ENCODE peak calls at places on chromosomes 3 and 15, in nine cellular contexts. One of them, this sample, is unnamed. For H3K36me3, the result is how much of the 10 kb centered on the place peaks cover.

GRCh38 chr3:186022931-186023330 is 85.1 kb upstream of the TRA2B start:
- DNase-seq in body of pancreas: no peak
- DNase-seq in pancreas: no peak
- DNase-seq in transverse colon: no peak
- DNase-seq in upper lobe of right lung: no peak
- DNase-seq in tibial artery: no peak
- DNase-seq in WERI-Rb-1: no peak
- DNase-seq in hepatocyte: no peak
- DNase-seq in endodermal cell: no peak
- DNase-seq in this sample: no peak

GRCh38 chr15:36738817-36739216 is 159.4 kb downstream of the CDIN1 start:
- DNase-seq in body of pancreas: no peak
- DNase-seq in tibial artery: no peak
- DNase-seq in upper lobe of right lung: no peak
- DNase-seq in hepatocyte: no peak
- DNase-seq in WERI-Rb-1: no peak
- DNase-seq in transverse colon: no peak
- DNase-seq in pancreas: no peak
- DNase-seq in endodermal cell: no peak
- DNase-seq in this sample: no peak

GRCh38 chr3:119628390-119628789 is 30.7 kb downstream of the PLA1A start:
- DNase-seq in body of pancreas: no peak
- DNase-seq in upper lobe of right lung: no peak
- DNase-seq in pancreas: no peak
- DNase-seq in tibial artery: no peak
- DNase-seq in hepatocyte: no peak
- DNase-seq in transverse colon: no peak
- DNase-seq in endodermal cell: no peak
- DNase-seq in WERI-Rb-1: no peak
- DNase-seq in this sample: no peak

GRCh38 chr15:100033140-100033857 is 300.1 kb upstream of the LYSMD4 start:
- DNase-seq in body of pancreas: peak
- DNase-seq in WERI-Rb-1: no peak
- DNase-seq in hepatocyte: no peak
- DNase-seq in upper lobe of right lung: no peak
- DNase-seq in pancreas: peak
- DNase-seq in endodermal cell: no peak
- DNase-seq in tibial artery: peak
- DNase-seq in transverse colon: no peak
- DNase-seq in this sample: no peak

GRCh38 chr3:71784914-71785593 is at the start of gene PROK2:
- DNase-seq in tibial artery: no peak
- DNase-seq in transverse colon: no peak
- DNase-seq in WERI-Rb-1: peak
- DNase-seq in body of pancreas: no peak
- DNase-seq in endodermal cell: peak
- DNase-seq in upper lobe of right lung: peak
- DNase-seq in hepatocyte: peak
- DNase-seq in pancreas: no peak
- DNase-seq in this sample: no peak

GRCh38 chr15:40539030-40539429 is 25.8 kb downstream of the CCDC32 start:
- DNase-seq in WERI-Rb-1: no peak
- DNase-seq in tibial artery: no peak
- DNase-seq in endodermal cell: no peak
- DNase-seq in pancreas: no peak
- DNase-seq in transverse colon: no peak
- DNase-seq in body of pancreas: no peak
- DNase-seq in hepatocyte: no peak
- DNase-seq in upper lobe of right lung: no peak
- DNase-seq in this sample: no peak

GRCh38 chr15:52252781-52253180 is 42.8 kb downstream of the MYO5C start:
- DNase-seq in upper lobe of right lung: no peak
- DNase-seq in WERI-Rb-1: no peak
- DNase-seq in body of pancreas: peak
- DNase-seq in transverse colon: no peak
- DNase-seq in tibial artery: no peak
- DNase-seq in pancreas: no peak
- DNase-seq in hepatocyte: peak
- DNase-seq in endodermal cell: no peak
- DNase-seq in this sample: no peak

GRCh38 chr15:79815468-79815867 is 81.3 kb downstream of the MTHFS start:
- DNase-seq in transverse colon: no peak
- DNase-seq in WERI-Rb-1: peak
- DNase-seq in upper lobe of right lung: no peak
- DNase-seq in body of pancreas: no peak
- DNase-seq in pancreas: no peak
- DNase-seq in endodermal cell: no peak
- DNase-seq in hepatocyte: no peak
- DNase-seq in tibial artery: no peak
- DNase-seq in this sample: no peak

GRCh38 chr3:184176377-184177330 is 2.0 kb downstream of the AP2M1 start:
- DNase-seq in pancreas: no peak
- DNase-seq in body of pancreas: peak
- DNase-seq in WERI-Rb-1: peak
- DNase-seq in transverse colon: peak
- DNase-seq in upper lobe of right lung: peak
- DNase-seq in tibial artery: peak
- DNase-seq in hepatocyte: peak
- DNase-seq in endodermal cell: peak
- DNase-seq in this sample: no peak
- H3K36me3 ChIP-seq in pancreas: under half
- H3K36me3 ChIP-seq in body of pancreas: under half
- H3K36me3 ChIP-seq in WERI-Rb-1: half or more
- H3K36me3 ChIP-seq in transverse colon: under half
- H3K36me3 ChIP-seq in upper lobe of right lung: half or more
- H3K36me3 ChIP-seq in tibial artery: under half
- H3K36me3 ChIP-seq in hepatocyte: under half
- H3K36me3 ChIP-seq in endodermal cell: half or more
- H3K36me3 ChIP-seq in this sample: under half

GRCh38 chr15:57867970-57868791 is 161.7 kb downstream of the POLR2M start:
- DNase-seq in tibial artery: no peak
- DNase-seq in hepatocyte: no peak
- DNase-seq in WERI-Rb-1: no peak
- DNase-seq in body of pancreas: no peak
- DNase-seq in transverse colon: no peak
- DNase-seq in upper lobe of right lung: no peak
- DNase-seq in pancreas: no peak
- DNase-seq in endodermal cell: no peak
- DNase-seq in this sample: no peak

GRCh38 chr15:57862761-57863160 is 156.2 kb downstream of the POLR2M start:
- DNase-seq in pancreas: no peak
- DNase-seq in body of pancreas: no peak
- DNase-seq in upper lobe of right lung: no peak
- DNase-seq in transverse colon: no peak
- DNase-seq in tibial artery: no peak
- DNase-seq in hepatocyte: no peak
- DNase-seq in endodermal cell: no peak
- DNase-seq in WERI-Rb-1: no peak
- DNase-seq in this sample: no peak

GRCh38 chr15:57861805-57862586 is 155.5 kb downstream of the POLR2M start:
- DNase-seq in tibial artery: no peak
- DNase-seq in WERI-Rb-1: no peak
- DNase-seq in hepatocyte: peak
- DNase-seq in pancreas: no peak
- DNase-seq in upper lobe of right lung: no peak
- DNase-seq in transverse colon: no peak
- DNase-seq in body of pancreas: peak
- DNase-seq in endodermal cell: no peak
- DNase-seq in this sample: no peak

GRCh38 chr15:57865294-57865693 is 158.8 kb downstream of the POLR2M start:
- DNase-seq in hepatocyte: peak
- DNase-seq in endodermal cell: peak
- DNase-seq in WERI-Rb-1: peak
- DNase-seq in upper lobe of right lung: no peak
- DNase-seq in pancreas: no peak
- DNase-seq in tibial artery: no peak
- DNase-seq in body of pancreas: no peak
- DNase-seq in transverse colon: no peak
- DNase-seq in this sample: no peak

DNA sequence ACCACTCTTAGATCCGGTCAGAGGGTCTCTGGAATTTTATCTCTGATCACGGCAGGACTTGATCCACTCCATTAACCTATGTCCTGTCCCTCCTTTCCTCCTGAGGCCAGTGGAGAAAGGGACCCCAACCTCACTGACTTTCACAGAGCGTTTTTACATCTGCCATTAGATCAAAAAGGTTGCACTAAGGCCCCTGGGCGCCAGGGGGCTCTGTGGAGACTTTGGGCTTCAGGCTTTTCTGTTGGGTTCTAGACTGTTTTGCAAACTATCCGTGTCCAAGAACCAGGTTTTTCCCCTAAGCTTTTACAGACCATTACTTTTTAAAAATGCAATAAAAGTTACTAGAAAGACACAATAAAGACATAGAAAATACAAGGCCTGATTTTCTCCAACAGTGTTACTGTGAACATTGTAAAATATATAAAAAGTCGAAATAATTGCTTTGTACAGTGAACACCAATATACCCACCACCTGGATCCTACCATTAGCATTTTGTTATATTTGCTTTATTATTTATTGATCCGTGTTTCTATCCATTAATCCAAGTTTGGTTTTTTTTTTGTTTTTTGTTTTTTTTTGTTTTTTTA is 159.7 kb downstream of the POLR2M start:
- DNase-seq in tibial artery: no peak
- DNase-seq in hepatocyte: peak
- DNase-seq in upper lobe of right lung: peak
- DNase-seq in transverse colon: peak
- DNase-seq in endodermal cell: peak
- DNase-seq in body of pancreas: peak
- DNase-seq in pancreas: peak
- DNase-seq in WERI-Rb-1: peak
- DNase-seq in this sample: peak
- TF ChIP-seq CTCF in tibial artery: peak
- TF ChIP-seq CTCF in hepatocyte: peak
- TF ChIP-seq CTCF in upper lobe of right lung: peak
- TF ChIP-seq CTCF in transverse colon: peak
- TF ChIP-seq CTCF in endodermal cell: peak
- TF ChIP-seq CTCF in body of pancreas: peak
- TF ChIP-seq CTCF in pancreas: peak
- TF ChIP-seq CTCF in WERI-Rb-1: peak
- TF ChIP-seq CTCF in this sample: peak

GRCh38 chr15:45114076-45114750 is at the start of the genes DUOX2 and DUOXA2:
- DNase-seq in upper lobe of right lung: peak
- DNase-seq in transverse colon: no peak
- DNase-seq in tibial artery: no peak
- DNase-seq in hepatocyte: peak
- DNase-seq in body of pancreas: no peak
- DNase-seq in endodermal cell: peak
- DNase-seq in WERI-Rb-1: peak
- DNase-seq in pancreas: no peak
- DNase-seq in this sample: no peak

GRCh38 chr15:45113380-45113990 is 487 bp downstream of the DUOX2 start:
- DNase-seq in endodermal cell: no peak
- DNase-seq in pancreas: no peak
- DNase-seq in WERI-Rb-1: no peak
- DNase-seq in hepatocyte: no peak
- DNase-seq in body of pancreas: no peak
- DNase-seq in tibial artery: no peak
- DNase-seq in transverse colon: no peak
- DNase-seq in upper lobe of right lung: peak
- DNase-seq in this sample: no peak

GRCh38 chr15:45111390-45112142 is 2.4 kb downstream of the DUOX2 start:
- DNase-seq in tibial artery: no peak
- DNase-seq in transverse colon: no peak
- DNase-seq in endodermal cell: peak
- DNase-seq in hepatocyte: no peak
- DNase-seq in WERI-Rb-1: no peak
- DNase-seq in body of pancreas: no peak
- DNase-seq in pancreas: no peak
- DNase-seq in upper lobe of right lung: peak
- DNase-seq in this sample: no peak

GRCh38 chr15:45112143-45112591 is 1.8 kb downstream of the DUOX2 start:
- DNase-seq in upper lobe of right lung: no peak
- DNase-seq in body of pancreas: no peak
- DNase-seq in hepatocyte: no peak
- DNase-seq in tibial artery: no peak
- DNase-seq in transverse colon: no peak
- DNase-seq in endodermal cell: no peak
- DNase-seq in WERI-Rb-1: no peak
- DNase-seq in pancreas: no peak
- DNase-seq in this sample: no peak

DNA sequence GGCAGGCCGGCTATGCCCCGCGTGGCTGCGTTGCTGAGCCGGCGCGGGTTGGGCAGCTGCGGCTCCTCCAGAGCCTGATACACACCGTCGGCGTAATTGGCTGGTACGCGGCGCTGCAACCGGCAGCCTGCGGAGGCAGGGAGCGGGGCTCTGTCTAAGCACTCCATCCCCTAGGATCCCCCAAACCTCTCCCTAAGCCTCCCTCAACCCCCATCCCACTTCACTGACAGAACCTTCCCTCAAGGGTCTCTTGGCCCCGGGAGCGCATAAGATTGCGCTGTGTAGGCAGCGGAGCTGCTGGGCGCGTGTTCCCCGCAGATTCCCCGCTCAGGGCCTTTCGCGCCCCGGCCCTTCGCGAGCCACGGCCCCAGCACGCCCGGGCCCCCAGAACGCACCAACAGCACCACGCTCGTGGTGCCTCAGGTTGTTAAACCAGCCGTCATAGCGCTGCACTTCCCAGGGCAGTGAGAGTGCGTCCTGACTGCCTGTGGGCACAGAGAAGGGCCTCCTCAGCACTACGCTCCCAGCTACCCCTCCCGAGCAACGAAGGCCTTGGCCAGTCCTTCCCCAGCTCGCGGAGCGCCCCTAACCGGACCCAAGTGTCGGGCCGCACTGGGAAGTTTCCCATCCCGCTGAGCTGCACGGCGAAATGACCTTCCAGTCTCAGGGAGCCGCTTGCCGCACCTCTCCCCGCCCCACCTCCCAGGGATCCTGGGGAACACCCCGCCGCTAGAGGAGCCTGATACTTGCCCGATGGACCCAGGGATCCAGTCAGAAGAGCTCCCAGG is 1.2 kb downstream of the DUOX2 start:
- DNase-seq in transverse colon: no peak
- DNase-seq in upper lobe of right lung: peak
- DNase-seq in pancreas: no peak
- DNase-seq in WERI-Rb-1: peak
- DNase-seq in endodermal cell: peak
- DNase-seq in body of pancreas: no peak
- DNase-seq in hepatocyte: peak
- DNase-seq in tibial artery: no peak
- DNase-seq in this sample: no peak
- H3K4me3 ChIP-seq in transverse colon: no peak
- H3K4me3 ChIP-seq in upper lobe of right lung: no peak
- H3K4me3 ChIP-seq in pancreas: no peak
- H3K4me3 ChIP-seq in WERI-Rb-1: peak
- H3K4me3 ChIP-seq in endodermal cell: peak
- H3K4me3 ChIP-seq in body of pancreas: no peak
- H3K4me3 ChIP-seq in hepatocyte: no peak
- H3K4me3 ChIP-seq in tibial artery: no peak
- H3K4me3 ChIP-seq in this sample: no peak

GRCh38 chr3:49016414-49017228 is 1.8 kb downstream of the DALRD3 start:
- DNase-seq in pancreas: no peak
- DNase-seq in hepatocyte: no peak
- DNase-seq in body of pancreas: no peak
- DNase-seq in endodermal cell: peak
- DNase-seq in tibial artery: no peak
- DNase-seq in transverse colon: no peak
- DNase-seq in WERI-Rb-1: no peak
- DNase-seq in upper lobe of right lung: no peak
- DNase-seq in this sample: no peak

GRCh38 chr3:49017646-49017977 is 768 bp downstream of the DALRD3 start:
- DNase-seq in upper lobe of right lung: no peak
- DNase-seq in transverse colon: peak
- DNase-seq in hepatocyte: no peak
- DNase-seq in tibial artery: no peak
- DNase-seq in WERI-Rb-1: no peak
- DNase-seq in endodermal cell: no peak
- DNase-seq in body of pancreas: peak
- DNase-seq in pancreas: no peak
- DNase-seq in this sample: peak

GRCh38 chr3:49017978-49018706 is at the start of gene DALRD3:
- DNase-seq in body of pancreas: peak
- DNase-seq in endodermal cell: peak
- DNase-seq in tibial artery: peak
- DNase-seq in pancreas: peak
- DNase-seq in hepatocyte: peak
- DNase-seq in WERI-Rb-1: peak
- DNase-seq in upper lobe of right lung: peak
- DNase-seq in transverse colon: peak
- DNase-seq in this sample: peak

GRCh38 chr3:49018707-49019006 is 277 bp upstream of the DALRD3 start:
- DNase-seq in pancreas: no peak
- DNase-seq in WERI-Rb-1: no peak
- DNase-seq in tibial artery: no peak
- DNase-seq in transverse colon: no peak
- DNase-seq in endodermal cell: no peak
- DNase-seq in hepatocyte: no peak
- DNase-seq in upper lobe of right lung: no peak
- DNase-seq in body of pancreas: no peak
- DNase-seq in this sample: no peak

DNA sequence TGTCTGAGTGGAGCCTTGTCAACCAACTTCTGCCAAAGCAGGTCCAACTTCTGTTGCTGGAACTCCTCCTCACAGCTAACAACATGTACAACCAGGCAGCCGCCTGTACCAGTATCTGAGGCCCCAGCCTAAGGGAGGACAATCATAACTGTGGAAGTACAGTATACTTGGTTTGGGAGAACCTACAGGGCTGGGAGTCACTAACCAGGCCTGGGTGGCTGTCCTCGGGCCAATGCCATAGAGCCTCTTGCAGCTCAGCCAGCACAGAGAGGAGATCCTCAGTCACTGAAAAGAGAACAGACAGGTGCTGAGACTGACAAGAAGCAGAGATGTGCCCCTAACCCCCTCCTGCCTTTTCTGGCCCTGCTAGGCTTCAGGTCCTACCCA is 1.2 kb downstream of the DALRD3 start:
- DNase-seq in upper lobe of right lung: no peak
- DNase-seq in WERI-Rb-1: no peak
- DNase-seq in endodermal cell: no peak
- DNase-seq in tibial artery: no peak
- DNase-seq in hepatocyte: no peak
- DNase-seq in transverse colon: no peak
- DNase-seq in body of pancreas: no peak
- DNase-seq in pancreas: no peak
- DNase-seq in this sample: no peak
- H3K36me3 ChIP-seq in upper lobe of right lung: under half
- H3K36me3 ChIP-seq in WERI-Rb-1: under half
- H3K36me3 ChIP-seq in endodermal cell: under half
- H3K36me3 ChIP-seq in tibial artery: under half
- H3K36me3 ChIP-seq in hepatocyte: under half
- H3K36me3 ChIP-seq in transverse colon: under half
- H3K36me3 ChIP-seq in body of pancreas: under half
- H3K36me3 ChIP-seq in pancreas: under half
- H3K36me3 ChIP-seq in this sample: under half

This sample was measured in mucosa of descending colon.